ENCODE peak calls at places on chromosomes 5 and 9, in eight cellular contexts. I is brain microvascular endothelial cell, J is thyroid gland, P is right atrium auricular region, K is Peyer's patch, G is tibial nerve, W is PC-3, S is kidney. C is an unnamed sample.

GRCh38 chr5:155905359-155905758 is 421.6 kb upstream of the SGCD start:
- DNase-seq in I (no peak), J (no peak), P (no peak), K (no peak), G (no peak), W (no peak), S (no peak), C (no peak)

GRCh38 chr9:1267581-1267980 is 217.4 kb downstream of the DMRT2 start:
- DNase-seq in I (no peak), J (no peak), P (no peak), K (no peak), G (no peak), W (peak), S (no peak), C (peak)

GRCh38 chr5:44845777-44846176 is 37.0 kb downstream of the MRPS30 start:
- DNase-seq in I (no peak), J (no peak), P (no peak), K (no peak), G (no peak), W (no peak), S (no peak), C (no peak)

GRCh38 chr5:172064358-172064757 is 57.9 kb upstream of the FBXW11 start:
- DNase-seq in I (no peak), J (no peak), P (no peak), K (no peak), G (no peak), W (no peak), S (no peak), C (no peak)

GRCh38 chr5:98301567-98301966 is 471.9 kb upstream of the RGMB start:
- DNase-seq in I (no peak), J (no peak), P (no peak), K (no peak), G (no peak), W (no peak), S (no peak), C (no peak)

GRCh38 chr5:109656829-109657228 is 32.9 kb upstream of the MAN2A1 start:
- DNase-seq in I (peak), J (no peak), P (peak), K (peak), G (peak), W (peak), S (peak), C (peak)

GRCh38 chr5:81425569-81425968 is 31.6 kb upstream of the ACOT12 start:
- DNase-seq in I (no peak), J (no peak), P (no peak), K (no peak), G (no peak), W (peak), S (no peak), C (peak)

GRCh38 chr9:121680236-121680635 is 28.8 kb downstream of the DAB2IP start:
- DNase-seq in I (no peak), J (no peak), P (no peak), K (no peak), G (no peak), W (no peak), S (peak), C (no peak)

GRCh38 chr5:137758719-137759312 is 4.7 kb upstream of the HNRNPA0 start:
- DNase-seq in I (no peak), J (no peak), P (no peak), K (no peak), G (no peak), W (peak), S (no peak), C (peak)

GRCh38 chr5:176529824-176530195 is 7.4 kb downstream of the RNF44 start:
- DNase-seq in I (no peak), J (no peak), P (no peak), K (peak), G (no peak), W (no peak), S (peak), C (no peak)

GRCh38 chr5:133075572-133076536 is 24.0 kb downstream of the HSPA4 start:
- DNase-seq in I (no peak), J (no peak), P (no peak), K (no peak), G (no peak), W (no peak), S (no peak), C (no peak)

GRCh38 chr5:100792781-100793180 is 110.3 kb downstream of the ST8SIA4 start:
- DNase-seq in I (no peak), J (no peak), P (no peak), K (no peak), G (no peak), W (no peak), S (no peak), C (peak)

GRCh38 chr5:62538017-62538942 is 40.3 kb upstream of the LRRC70 start:
- DNase-seq in I (peak), J (peak), P (no peak), K (no peak), G (no peak), W (peak), S (no peak), C (peak)

GRCh38 chr9:121781701-121782464 is 130.4 kb downstream of the DAB2IP start:
- DNase-seq in I (no peak), J (no peak), P (no peak), K (no peak), G (no peak), W (no peak), S (no peak), C (no peak)

GRCh38 chr9:36716496-36716895 is 143.8 kb downstream of the MELK start:
- DNase-seq in I (peak), J (no peak), P (no peak), K (no peak), G (no peak), W (no peak), S (no peak), C (no peak)

GRCh38 chr5:179336126-179336870 is 9.0 kb downstream of the ADAMTS2 start:
- DNase-seq in I (no peak), J (no peak), P (no peak), K (no peak), G (no peak), W (no peak), S (peak), C (no peak)

GRCh38 chr9:71987471-71988371 is 72.7 kb downstream of the C9orf57 start:
- DNase-seq in I (no peak), J (no peak), P (no peak), K (no peak), G (no peak), W (peak), S (no peak), C (no peak)

GRCh38 chr5:73955447-73955846 is 329.5 kb downstream of the ARHGEF28 start:
- DNase-seq in I (no peak), J (no peak), P (no peak), K (no peak), G (no peak), W (no peak), S (no peak), C (no peak)

GRCh38 chr5:41414598-41414997 is 95.8 kb downstream of the PLCXD3 start:
- DNase-seq in I (peak), J (no peak), P (peak), K (peak), G (peak), W (peak), S (no peak), C (peak)

GRCh38 chr9:35673998-35674361 is 252 bp downstream of the CA9 start:
- DNase-seq in I (no peak), J (no peak), P (no peak), K (no peak), G (no peak), W (no peak), S (no peak), C (no peak)

GRCh38 chr9:130930132-130930803 is 8.8 kb downstream of the FIBCD1 start:
- DNase-seq in I (no peak), J (no peak), P (no peak), K (no peak), G (no peak), W (no peak), S (no peak), C (no peak)

GRCh38 chr9:84278131-84278530 is 62.4 kb downstream of the SLC28A3 start:
- DNase-seq in I (peak), J (no peak), P (no peak), K (no peak), G (no peak), W (peak), S (no peak), C (peak)

GRCh38 chr5:93595420-93596136 is 12.6 kb downstream of the NR2F1 start:
- DNase-seq in I (no peak), J (no peak), P (no peak), K (no peak), G (no peak), W (no peak), S (peak), C (no peak)

GRCh38 chr9:134891713-134892112 is 11.1 kb downstream of the FCN2 start:
- DNase-seq in I (no peak), J (no peak), P (no peak), K (no peak), G (no peak), W (no peak), S (no peak), C (no peak)

GRCh38 chr5:178230879-178231735 is 1.5 kb downstream of the PHYKPL start:
- DNase-seq in I (peak), J (peak), P (peak), K (peak), G (peak), W (no peak), S (peak), C (no peak)

GRCh38 chr5:131615953-131616352 is 19.1 kb downstream of the RAPGEF6 start:
- DNase-seq in I (no peak), J (no peak), P (no peak), K (no peak), G (no peak), W (no peak), S (no peak), C (no peak)

GRCh38 chr5:154145268-154145667 is 45.3 kb upstream of the GALNT10 start:
- DNase-seq in I (no peak), J (no peak), P (no peak), K (no peak), G (no peak), W (no peak), S (no peak), C (no peak)

GRCh38 chr9:80285325-80285724 is 713.6 kb downstream of the TLE4 start:
- DNase-seq in I (peak), J (peak), P (no peak), K (no peak), G (peak), W (peak), S (no peak), C (peak)

GRCh38 chr5:109619661-109620060 is 70.1 kb upstream of the MAN2A1 start:
- DNase-seq in I (no peak), J (no peak), P (no peak), K (no peak), G (no peak), W (no peak), S (no peak), C (no peak)

GRCh38 chr9:127968046-127968445 is 12.7 kb downstream of the EEIG1 start:
- DNase-seq in I (no peak), J (peak), P (no peak), K (peak), G (no peak), W (peak), S (peak), C (peak)

GRCh38 chr5:53469946-53470687 is 10.3 kb upstream of the FST start:
- DNase-seq in I (no peak), J (no peak), P (no peak), K (no peak), G (no peak), W (peak), S (no peak), C (peak)

GRCh38 chr5:50595199-50595598 is 71.2 kb upstream of the PARP8 start:
- DNase-seq in I (peak), J (no peak), P (no peak), K (no peak), G (no peak), W (peak), S (no peak), C (peak)

GRCh38 chr9:73037613-73038012 is 84.8 kb upstream of the ALDH1A1 start:
- DNase-seq in I (no peak), J (no peak), P (no peak), K (no peak), G (no peak), W (no peak), S (no peak), C (peak)

GRCh38 chr9:121269030-121269887 is 1.3 kb downstream of the GSN start:
- DNase-seq in I (no peak), J (peak), P (no peak), K (peak), G (no peak), W (peak), S (no peak), C (no peak)

GRCh38 chr9:133188006-133188842 is 20.8 kb downstream of the OBP2B start:
- DNase-seq in I (no peak), J (peak), P (no peak), K (peak), G (no peak), W (peak), S (peak), C (peak)

GRCh38 chr9:36485647-36486453 is 85.8 kb upstream of the RNF38 start:
- DNase-seq in I (no peak), J (no peak), P (peak), K (no peak), G (no peak), W (peak), S (no peak), C (peak)

GRCh38 chr5:141430332-141431113 is at the start of gene PCDHGA12:
- DNase-seq in I (peak), J (peak), P (peak), K (no peak), G (peak), W (no peak), S (no peak), C (peak)

GRCh38 chr5:994821-995220 is 13.8 kb upstream of the NKD2 start:
- DNase-seq in I (no peak), J (no peak), P (peak), K (no peak), G (no peak), W (no peak), S (peak), C (no peak)
- TF ChIP-seq CTCF in I (no peak), J (no peak), P (no peak), K (no peak), G (no peak), W (no peak), S (no peak), C (no peak)

GRCh38 chr5:96875805-96876291 is 452 bp upstream of the ERAP2 start:
- DNase-seq in I (no peak), J (no peak), P (no peak), K (no peak), G (no peak), W (no peak), S (no peak), C (no peak)
- H3K4me3 ChIP-seq in I (peak), J (peak), P (peak), K (peak), G (peak), W (peak), S (peak), C (peak)

GRCh38 chr5:150778517-150779396 is at the start of gene SMIM3:
- DNase-seq in I (peak), J (peak), P (peak), K (peak), G (peak), W (peak), S (peak), C (peak)
- TF ChIP-seq CTCF in I (peak), J (peak), P (peak), K (peak), G (no peak), W (peak), S (peak), C (peak)

GRCh38 chr9:93092171-93092991 is 3.6 kb upstream of the CARD19 start:
- DNase-seq in I (no peak), J (no peak), P (peak), K (peak), G (no peak), W (no peak), S (peak), C (no peak)
- H3K4me3 ChIP-seq in I (no peak), J (no peak), P (no peak), K (no peak), G (no peak), W (no peak), S (no peak), C (no peak)